ENCODE peak calls at places on chromosomes 3 and 15, in eight cellular contexts. W, E, Z, I, F, B, P and Q are unnamed samples.

GRCh38 chr15:42108189-42108588 is 13.8 kb upstream of the PLA2G4D start:
- DNase-seq in W (no peak), E (no peak), Z (no peak), I (no peak), F (peak; percentile 30), B (no peak), P (no peak), Q (no peak)

GRCh38 chr15:78906310-78906608 is 33.6 kb downstream of the MORF4L1 start:
- DNase-seq in W (peak; percentile 80), E (no peak), Z (peak; percentile 89), I (peak; percentile 71), F (peak; percentile 19), B (no peak), P (no peak), Q (peak; percentile 55)

GRCh38 chr3:70090322-70090913 is 90.9 kb downstream of the SAMMSON start:
- DNase-seq in W (peak; percentile 36), E (peak; percentile 45), Z (peak; percentile 13), I (no peak), F (no peak), B (no peak), P (no peak), Q (no peak)

GRCh38 chr15:31042731-31043130 is 51.3 kb upstream of the MTMR10 start:
- DNase-seq in W (peak; percentile 33), E (no peak), Z (no peak), I (no peak), F (no peak), B (peak; percentile 50), P (no peak), Q (no peak)

GRCh38 chr3:55369491-55369890 is 117.6 kb downstream of the WNT5A start:
- DNase-seq in W (no peak), E (no peak), Z (no peak), I (no peak), F (no peak), B (no peak), P (no peak), Q (no peak)

GRCh38 chr3:140223631-140224030 is 288.6 kb downstream of the CLSTN2 start:
- DNase-seq in W (no peak), E (no peak), Z (no peak), I (no peak), F (peak; percentile 77), B (no peak), P (no peak), Q (no peak)

GRCh38 chr3:124299831-124300230 is 307.9 kb upstream of the ROPN1 start:
- DNase-seq in W (no peak), E (no peak), Z (no peak), I (no peak), F (no peak), B (no peak), P (no peak), Q (no peak)

GRCh38 chr3:40615916-40616315 is 91.2 kb downstream of the ZNF621 start:
- DNase-seq in W (no peak), E (no peak), Z (no peak), I (no peak), F (no peak), B (peak; percentile 18), P (no peak), Q (no peak)

GRCh38 chr3:137509354-137510045 is 254.6 kb upstream of the SOX14 start:
- DNase-seq in W (no peak), E (no peak), Z (no peak), I (no peak), F (no peak), B (no peak), P (no peak), Q (no peak)

GRCh38 chr3:11385908-11386307 is 113.7 kb downstream of the ATG7 start:
- DNase-seq in W (peak; percentile 57), E (no peak), Z (peak; percentile 34), I (peak; percentile 51), F (peak; percentile 80), B (peak; percentile 6), P (peak; percentile 59), Q (no peak)

GRCh38 chr3:23712656-23713559 is 92.8 kb upstream of the UBE2E1 start:
- DNase-seq in W (peak; percentile 91), E (peak; percentile 52), Z (peak; percentile 92), I (peak; percentile 56), F (peak; percentile 25), B (peak; percentile 93), P (no peak), Q (peak; percentile 44)

GRCh38 chr3:126480251-126480650 is 4.6 kb upstream of the ZXDC start:
- DNase-seq in W (no peak), E (no peak), Z (no peak), I (no peak), F (no peak), B (no peak), P (no peak), Q (no peak)

GRCh38 chr3:145094355-145094941 is 1066.5 kb downstream of the PLOD2 start:
- DNase-seq in W (peak; percentile 83), E (peak; percentile 8), Z (peak; percentile 89), I (no peak), F (peak; percentile 62), B (peak; percentile 55), P (no peak), Q (no peak)

GRCh38 chr15:30953731-30954378 is 37.6 kb downstream of the MTMR10 start:
- DNase-seq in W (peak; percentile 80), E (no peak), Z (peak; percentile 89), I (no peak), F (peak; percentile 87), B (peak; percentile 89), P (peak; percentile 86), Q (peak; percentile 63)

GRCh38 chr15:55530861-55531313 is 22.9 kb upstream of the DNAAF4 start:
- DNase-seq in W (peak; percentile 37), E (no peak), Z (peak; percentile 29), I (no peak), F (peak; percentile 41), B (peak; percentile 93), P (no peak), Q (no peak)

GRCh38 chr15:40083756-40084101 is 24.9 kb downstream of the BMF start:
- DNase-seq in W (peak; percentile 43), E (no peak), Z (no peak), I (no peak), F (no peak), B (no peak), P (no peak), Q (no peak)
- H3K4me1 ChIP-seq in W (peaks cover 56% of the 10 kb centered on the region), E (peaks cover 6% of the 10 kb centered on the region), Z (peaks cover 26% of the 10 kb centered on the region), I (no peaks in the 10 kb centered on the region), F (peaks cover 19% of the 10 kb centered on the region), B (peaks cover 32% of the 10 kb centered on the region), P (peaks cover 67% of the 10 kb centered on the region), Q (peaks cover 16% of the 10 kb centered on the region)

GRCh38 chr15:90232196-90232595 is 1.5 kb downstream of the CIB1 start:
- DNase-seq in W (no peak), E (no peak), Z (peak; percentile 20), I (no peak), F (peak; percentile 40), B (no peak), P (no peak), Q (no peak)
- H3K27ac ChIP-seq in W (no peak overlapping the region), E (no peak overlapping the region), Z (no peak overlapping the region), I (no peak overlapping the region), F (no peak overlapping the region), B (no peak overlapping the region), P (no peak overlapping the region), Q (no peak overlapping the region)

GRCh38 chr15:98899266-98900021 is 108.1 kb downstream of the PGPEP1L start:
- DNase-seq in W (peak; percentile 49), E (no peak), Z (peak; percentile 87), I (no peak), F (no peak), B (peak; percentile 39), P (peak; percentile 82), Q (no peak)
- H3K4me1 ChIP-seq in W (peaks cover 9% of the 10 kb centered on the region), E (no peaks in the 10 kb centered on the region), Z (peaks cover 27% of the 10 kb centered on the region), I (peaks cover 7% of the 10 kb centered on the region), F (peaks cover 64% of the 10 kb centered on the region), B (peaks cover 3% of the 10 kb centered on the region), P (peaks cover 92% of the 10 kb centered on the region), Q (peaks cover 3% of the 10 kb centered on the region)

GRCh38 chr3:52328536-52329080 is 12.5 kb downstream of the DNAH1 start:
- DNase-seq in W (no peak), E (no peak), Z (no peak), I (no peak), F (no peak), B (no peak), P (no peak), Q (no peak)

GRCh38 chr3:52331906-52332305 is 15.8 kb downstream of the DNAH1 start:
- DNase-seq in W (no peak), E (no peak), Z (no peak), I (no peak), F (no peak), B (no peak), P (no peak), Q (peak; percentile 20)

GRCh38 chr3:52331091-52331490 is 15.0 kb downstream of the DNAH1 start:
- DNase-seq in W (no peak), E (no peak), Z (no peak), I (no peak), F (no peak), B (no peak), P (no peak), Q (peak; percentile 46)

GRCh38 chr3:52327486-52328290 is 11.6 kb downstream of the DNAH1 start:
- DNase-seq in W (no peak), E (no peak), Z (no peak), I (no peak), F (no peak), B (no peak), P (no peak), Q (no peak)

GRCh38 chr3:52330194-52330805 is 14.2 kb downstream of the DNAH1 start:
- DNase-seq in W (no peak), E (no peak), Z (no peak), I (no peak), F (no peak), B (no peak), P (no peak), Q (no peak)
- H3K27ac ChIP-seq in W (no peak overlapping the region), E (no peak overlapping the region), Z (no peak overlapping the region), I (no peak overlapping the region), F (no peak overlapping the region), B (no peak overlapping the region), P (no peak overlapping the region), Q (no peak overlapping the region)

DNA sequence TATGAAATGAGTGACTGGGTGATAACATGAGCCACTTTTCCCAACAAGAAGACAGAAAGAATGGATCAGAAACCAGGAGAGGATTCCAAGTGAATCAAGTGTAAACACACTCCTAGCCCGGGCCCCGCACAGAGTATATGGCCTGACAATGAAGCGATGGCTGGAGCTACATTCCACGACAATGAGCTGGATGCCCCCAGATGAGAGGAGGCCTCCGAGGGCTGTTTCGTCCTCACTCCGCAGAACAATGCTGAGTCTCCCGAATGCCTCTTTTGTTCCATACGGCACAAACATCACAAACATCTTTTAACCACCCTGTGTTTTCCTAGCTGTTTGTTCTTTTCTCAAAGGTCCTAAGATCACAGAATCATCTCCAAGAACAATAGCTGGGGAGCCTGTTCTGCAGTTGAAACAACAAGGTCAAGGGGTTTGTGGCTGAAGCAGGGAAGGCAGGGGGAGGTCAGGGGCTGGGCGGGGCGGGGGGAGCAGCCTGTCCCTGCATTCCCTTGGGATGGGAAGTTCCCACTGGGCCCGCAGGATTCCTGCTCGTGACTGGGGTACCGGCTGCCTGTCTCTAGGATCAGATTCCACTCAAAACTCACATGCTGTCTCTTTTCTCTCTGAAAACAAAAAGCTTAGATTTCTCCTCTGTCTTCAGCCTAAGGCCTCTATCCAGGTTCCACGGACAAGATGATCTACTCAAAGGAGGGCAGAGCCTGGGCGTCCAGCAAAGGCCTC is 151.3 kb downstream of the XXYLT1 start:
- DNase-seq in W (peak; percentile 85), E (no peak), Z (peak; percentile 95), I (no peak), F (no peak), B (peak; percentile 96), P (peak; percentile 92), Q (no peak)
- H3K4me1 ChIP-seq in W (peaks cover 34% of the 10 kb centered on the region), E (no peaks in the 10 kb centered on the region), Z (peaks cover 14% of the 10 kb centered on the region), I (no peaks in the 10 kb centered on the region), F (peaks cover 4% of the 10 kb centered on the region), B (peaks cover 11% of the 10 kb centered on the region), P (peaks cover 32% of the 10 kb centered on the region), Q (peaks cover 1% of the 10 kb centered on the region)

GRCh38 chr3:48118928-48119327 is 69.3 kb downstream of the CDC25A start:
- DNase-seq in W (no peak), E (no peak), Z (no peak), I (no peak), F (no peak), B (no peak), P (no peak), Q (no peak)
- H3K27ac ChIP-seq in W (no peak overlapping the region), E (no peak overlapping the region), Z (no peak overlapping the region), I (no peak overlapping the region), F (no peak overlapping the region), B (no peak overlapping the region), P (no peak overlapping the region), Q (no peak overlapping the region)